ENCODE peak calls at places on chromosomes 13 and 19, in nine cellular contexts. A is astrocyte of the hippocampus; Q is right atrium auricular region; P is CD4-positive, alpha-beta memory T cell; D is stimulated activated CD8-positive, alpha-beta memory T cell treated with anti-CD3 and anti-CD28 coated beads, Interleukin-15, amount 100 ng/mL, for 24 hours; O is CD4-positive, alpha-beta T cell; T is HuH-7; I is MV-4-11; N is CMK. R is an unnamed sample.

GRCh38 chr19:2634228-2634951 is 68.1 kb downstream of the GNG7 start:
- DNase-seq in A (no peak), Q (peak), P (no peak), D (no peak), O (no peak), T (no peak), I (peak), N (no peak), R (no peak)

GRCh38 chr19:38492147-38492813 is 58.8 kb downstream of the RYR1 start:
- DNase-seq in A (no peak), Q (no peak), P (no peak), D (no peak), O (no peak), T (no peak), I (peak), N (no peak), R (no peak)

GRCh38 chr19:55247621-55248099 is 11.2 kb downstream of the PPP6R1 start:
- DNase-seq in A (peak), Q (no peak), P (no peak), D (no peak), O (no peak), T (no peak), I (peak), N (no peak), R (no peak)

GRCh38 chr13:46962286-46962941 is 65.6 kb upstream of the HTR2A start:
- DNase-seq in A (peak), Q (no peak), P (no peak), D (no peak), O (no peak), T (no peak), I (no peak), N (no peak), R (no peak)

GRCh38 chr13:104571161-104571889 is 1505.1 kb upstream of the SLC10A2 start:
- DNase-seq in A (peak), Q (peak), P (no peak), D (no peak), O (no peak), T (peak), I (peak), N (peak), R (no peak)

GRCh38 chr19:42406111-42406510 is 16.0 kb upstream of the CNFN start:
- DNase-seq in A (no peak), Q (no peak), P (no peak), D (no peak), O (no peak), T (no peak), I (no peak), N (no peak), R (no peak)

GRCh38 chr19:913080-913748 is at the start of gene R3HDM4:
- DNase-seq in A (peak), Q (peak), P (peak), D (peak), O (peak), T (peak), I (peak), N (no peak), R (peak)

GRCh38 chr13:58254961-58255360 is 623.4 kb downstream of the PCDH17 start:
- DNase-seq in A (no peak), Q (no peak), P (no peak), D (no peak), O (no peak), T (no peak), I (no peak), N (no peak), R (no peak)

GRCh38 chr13:33722216-33722900 is 95.6 kb upstream of the RFC3 start:
- DNase-seq in A (no peak), Q (no peak), P (no peak), D (no peak), O (no peak), T (no peak), I (no peak), N (no peak), R (no peak)

GRCh38 chr19:16945762-16946465 is 57.1 kb downstream of the F2RL3 start:
- DNase-seq in A (no peak), Q (no peak), P (no peak), D (no peak), O (no peak), T (no peak), I (no peak), N (no peak), R (no peak)

GRCh38 chr19:13835791-13836723 is 40.8 kb downstream of the ZSWIM4 start:
- DNase-seq in A (no peak), Q (no peak), P (no peak), D (no peak), O (peak), T (no peak), I (peak), N (peak), R (no peak)

GRCh38 chr13:72204291-72204690 is 337.3 kb upstream of the DACH1 start:
- DNase-seq in A (peak), Q (no peak), P (no peak), D (no peak), O (no peak), T (no peak), I (no peak), N (no peak), R (no peak)

GRCh38 chr19:36081385-36081784 is 26.7 kb downstream of the WDR62 start:
- DNase-seq in A (no peak), Q (no peak), P (no peak), D (no peak), O (no peak), T (no peak), I (no peak), N (no peak), R (no peak)

GRCh38 chr13:78138756-78139155 is 220.1 kb upstream of the EDNRB start:
- DNase-seq in A (no peak), Q (no peak), P (no peak), D (no peak), O (no peak), T (peak), I (no peak), N (no peak), R (no peak)

GRCh38 chr13:81080911-81081454 is 740.1 kb upstream of the SPRY2 start:
- DNase-seq in A (no peak), Q (no peak), P (no peak), D (no peak), O (no peak), T (no peak), I (no peak), N (no peak), R (no peak)

GRCh38 chr13:84574851-84575250 is 692.6 kb upstream of the SLITRK1 start:
- DNase-seq in A (peak), Q (no peak), P (no peak), D (no peak), O (no peak), T (no peak), I (no peak), N (no peak), R (no peak)

GRCh38 chr13:75365724-75366173 is 116.2 kb downstream of the TBC1D4 start:
- DNase-seq in A (peak), Q (no peak), P (no peak), D (no peak), O (no peak), T (no peak), I (peak), N (no peak), R (no peak)

GRCh38 chr19:8366961-8367326 is 3.0 kb downstream of the ANGPTL4 start:
- DNase-seq in A (no peak), Q (no peak), P (no peak), D (no peak), O (no peak), T (no peak), I (no peak), N (no peak), R (no peak)

GRCh38 chr13:44796597-44797517 is 192.4 kb downstream of the NUFIP1 start:
- DNase-seq in A (peak), Q (no peak), P (no peak), D (no peak), O (no peak), T (no peak), I (peak), N (no peak), R (no peak)

GRCh38 chr19:42440357-42441046 is 2.2 kb downstream of the CXCL17 start:
- DNase-seq in A (peak), Q (peak), P (peak), D (peak), O (peak), T (peak), I (peak), N (peak), R (peak)

GRCh38 chr13:44068737-44069136 is 189.0 kb downstream of the LACC1 start:
- DNase-seq in A (peak), Q (no peak), P (no peak), D (no peak), O (no peak), T (no peak), I (no peak), N (no peak), R (no peak)

GRCh38 chr13:30898721-30899188 is 7.3 kb upstream of the MEDAG start:
- DNase-seq in A (peak), Q (peak), P (no peak), D (no peak), O (no peak), T (peak), I (peak), N (no peak), R (no peak)

GRCh38 chr19:48596679-48597465 is 9.7 kb upstream of the SPACA4 start:
- DNase-seq in A (no peak), Q (no peak), P (peak), D (no peak), O (peak), T (no peak), I (peak), N (no peak), R (no peak)

GRCh38 chr13:32955881-32956594 is 60.2 kb upstream of the KL start:
- DNase-seq in A (no peak), Q (no peak), P (no peak), D (no peak), O (no peak), T (no peak), I (no peak), N (no peak), R (no peak)

GRCh38 chr13:49584771-49585182 is 581 bp downstream of the RCBTB1 start:
- DNase-seq in A (no peak), Q (no peak), P (peak), D (no peak), O (no peak), T (no peak), I (no peak), N (no peak), R (no peak)

GRCh38 chr19:15195381-15195964 is 5.3 kb downstream of the NOTCH3 start:
- DNase-seq in A (peak), Q (no peak), P (no peak), D (no peak), O (peak), T (peak), I (peak), N (no peak), R (no peak)

GRCh38 chr19:52946322-52947310 is 16.1 kb downstream of the ZNF816 start:
- DNase-seq in A (peak), Q (no peak), P (no peak), D (no peak), O (no peak), T (no peak), I (no peak), N (no peak), R (no peak)

GRCh38 chr19:19900124-19900523 is 622 bp upstream of the ZNF93 start:
- DNase-seq in A (peak), Q (no peak), P (no peak), D (no peak), O (no peak), T (no peak), I (peak), N (no peak), R (no peak)

GRCh38 chr13:45928843-45929242 is 77.3 kb upstream of the SIAH3 start:
- DNase-seq in A (peak), Q (no peak), P (no peak), D (no peak), O (no peak), T (no peak), I (no peak), N (no peak), R (no peak)

GRCh38 chr19:18278521-18279265 is 2.7 kb downstream of the JUND start:
- DNase-seq in A (peak), Q (no peak), P (peak), D (no peak), O (peak), T (no peak), I (peak), N (no peak), R (peak)

GRCh38 chr13:51066091-51066831 is 44.8 kb downstream of the C13orf42 start:
- DNase-seq in A (peak), Q (no peak), P (no peak), D (no peak), O (no peak), T (no peak), I (no peak), N (peak), R (no peak)

GRCh38 chr13:57582032-57582431 is 49.5 kb upstream of the PCDH17 start:
- DNase-seq in A (no peak), Q (no peak), P (no peak), D (no peak), O (no peak), T (peak), I (no peak), N (no peak), R (no peak)

GRCh38 chr13:43905435-43906031 is 25.8 kb downstream of the LACC1 start:
- DNase-seq in A (peak), Q (no peak), P (peak), D (no peak), O (no peak), T (peak), I (peak), N (peak), R (no peak)

GRCh38 chr19:56566904-56567273 is 379 bp upstream of the ZNF470 start:
- DNase-seq in A (no peak), Q (peak), P (no peak), D (peak), O (peak), T (peak), I (peak), N (peak), R (peak)

GRCh38 chr13:106503730-106504129 is 31.7 kb downstream of the EFNB2 start:
- DNase-seq in A (no peak), Q (no peak), P (no peak), D (no peak), O (no peak), T (no peak), I (no peak), N (no peak), R (no peak)

R was measured in activated T-helper 9 cell treated with anti-CD3 and anti-CD28 coated beads, Interleukin-2, amount 50 U/mL, for 16 hours.